ENCODE peak calls at places on chromosomes 13 and 19, in four cellular contexts. One of them, this sample, is unnamed.

GRCh38 chr13:46389985-46390384 is 2.9 kb upstream of the RUBCNL start:
- DNase-seq in NAMALWA: peak
- DNase-seq in lung microvascular endothelial cell: peak
- DNase-seq in nephron progenitor cell: peak
- DNase-seq in this sample: peak

GRCh38 chr19:7442423-7442822 is 46.4 kb downstream of the PEX11G start:
- DNase-seq in nephron progenitor cell: no peak
- DNase-seq in NAMALWA: no peak
- DNase-seq in lung microvascular endothelial cell: no peak
- DNase-seq in this sample: no peak

GRCh38 chr19:10009714-10010224 is 535 bp downstream of the COL5A3 start:
- DNase-seq in lung microvascular endothelial cell: no peak
- DNase-seq in NAMALWA: no peak
- DNase-seq in nephron progenitor cell: no peak
- DNase-seq in this sample: no peak

GRCh38 chr13:33110713-33111413 is 94.6 kb downstream of the KL start:
- DNase-seq in nephron progenitor cell: no peak
- DNase-seq in lung microvascular endothelial cell: peak
- DNase-seq in NAMALWA: peak
- DNase-seq in this sample: peak

GRCh38 chr19:35717665-35718344 is at the start of gene KMT2B:
- DNase-seq in NAMALWA: no peak
- DNase-seq in nephron progenitor cell: peak
- DNase-seq in lung microvascular endothelial cell: no peak
- DNase-seq in this sample: no peak

GRCh38 chr13:29845440-29846056 is 4.9 kb downstream of the UBL3 start:
- DNase-seq in NAMALWA: peak
- DNase-seq in lung microvascular endothelial cell: peak
- DNase-seq in nephron progenitor cell: no peak
- DNase-seq in this sample: no peak

GRCh38 chr13:27918041-27918917 is 1.5 kb upstream of the PDX1 start:
- DNase-seq in lung microvascular endothelial cell: no peak
- DNase-seq in NAMALWA: no peak
- DNase-seq in nephron progenitor cell: peak
- DNase-seq in this sample: no peak

GRCh38 chr19:12937243-12938053 is 961 bp upstream of the CALR start:
- DNase-seq in lung microvascular endothelial cell: peak
- DNase-seq in NAMALWA: peak
- DNase-seq in nephron progenitor cell: no peak
- DNase-seq in this sample: peak

GRCh38 chr13:28679628-28680027 is 20.7 kb downstream of the POMP start:
- DNase-seq in nephron progenitor cell: no peak
- DNase-seq in lung microvascular endothelial cell: peak
- DNase-seq in NAMALWA: peak
- DNase-seq in this sample: no peak

GRCh38 chr19:1171755-1172352 is 2.2 kb downstream of the SBNO2 start:
- DNase-seq in NAMALWA: no peak
- DNase-seq in nephron progenitor cell: no peak
- DNase-seq in lung microvascular endothelial cell: no peak
- DNase-seq in this sample: no peak

GRCh38 chr13:113404723-113405471 is 41.0 kb upstream of the GRTP1 start:
- DNase-seq in NAMALWA: no peak
- DNase-seq in nephron progenitor cell: peak
- DNase-seq in lung microvascular endothelial cell: no peak
- DNase-seq in this sample: no peak

GRCh38 chr13:76014618-76015315 is 378.6 kb downstream of the LMO7 start:
- DNase-seq in nephron progenitor cell: peak
- DNase-seq in lung microvascular endothelial cell: no peak
- DNase-seq in NAMALWA: no peak
- DNase-seq in this sample: no peak

GRCh38 chr13:36736119-36736726 is 62.4 kb downstream of the SERTM1 start:
- DNase-seq in lung microvascular endothelial cell: peak
- DNase-seq in NAMALWA: peak
- DNase-seq in nephron progenitor cell: peak
- DNase-seq in this sample: peak

GRCh38 chr19:18173054-18173571 is 500 bp upstream of the IFI30 start:
- DNase-seq in lung microvascular endothelial cell: no peak
- DNase-seq in nephron progenitor cell: no peak
- DNase-seq in NAMALWA: peak
- DNase-seq in this sample: no peak

GRCh38 chr19:39832341-39833083 is 1.4 kb downstream of the DYRK1B start:
- DNase-seq in lung microvascular endothelial cell: no peak
- DNase-seq in nephron progenitor cell: no peak
- DNase-seq in NAMALWA: no peak
- DNase-seq in this sample: no peak

GRCh38 chr19:8499048-8499833 is 3.2 kb downstream of the PRAM1 start:
- DNase-seq in lung microvascular endothelial cell: no peak
- DNase-seq in NAMALWA: no peak
- DNase-seq in nephron progenitor cell: no peak
- DNase-seq in this sample: no peak

GRCh38 chr19:31255174-31255862 is 93.9 kb downstream of the TSHZ3 start:
- DNase-seq in nephron progenitor cell: no peak
- DNase-seq in NAMALWA: no peak
- DNase-seq in lung microvascular endothelial cell: no peak
- DNase-seq in this sample: no peak

GRCh38 chr13:35940734-35941133 is 190.4 kb downstream of the DCLK1 start:
- DNase-seq in lung microvascular endothelial cell: no peak
- DNase-seq in NAMALWA: no peak
- DNase-seq in nephron progenitor cell: no peak
- DNase-seq in this sample: no peak

GRCh38 chr19:39363909-39364457 is 21.8 kb downstream of the SAMD4B start:
- DNase-seq in NAMALWA: peak
- DNase-seq in nephron progenitor cell: no peak
- DNase-seq in lung microvascular endothelial cell: no peak
- DNase-seq in this sample: peak

GRCh38 chr19:35856001-35856400 is 710 bp upstream of the KIRREL2 start:
- DNase-seq in nephron progenitor cell: peak
- DNase-seq in lung microvascular endothelial cell: no peak
- DNase-seq in NAMALWA: no peak
- DNase-seq in this sample: no peak

GRCh38 chr19:44754743-44755066 is 6.2 kb downstream of the BCL3 start:
- DNase-seq in nephron progenitor cell: no peak
- DNase-seq in lung microvascular endothelial cell: no peak
- DNase-seq in NAMALWA: no peak
- DNase-seq in this sample: no peak

GRCh38 chr19:6803036-6803404 is 30.5 kb downstream of the VAV1 start:
- DNase-seq in NAMALWA: peak
- DNase-seq in lung microvascular endothelial cell: no peak
- DNase-seq in nephron progenitor cell: no peak
- DNase-seq in this sample: peak

GRCh38 chr13:87671824-87672603 is 843 bp downstream of the SLITRK5 start:
- DNase-seq in lung microvascular endothelial cell: no peak
- DNase-seq in nephron progenitor cell: peak
- DNase-seq in NAMALWA: no peak
- DNase-seq in this sample: peak

GRCh38 chr19:44643605-44644390 is at the start of gene PVR:
- DNase-seq in lung microvascular endothelial cell: peak
- DNase-seq in NAMALWA: no peak
- DNase-seq in nephron progenitor cell: peak
- DNase-seq in this sample: peak